ENCODE peak calls at places on chromosomes 12 and 14, in nine cellular contexts. T, K, O, V, I, G, M, Z and D are unnamed samples.

GRCh38 chr14:104897286-104898194 is 27.1 kb upstream of the PLD4 start:
- DNase-seq in T (no peak), K (no peak), O (no peak), V (no peak), I (no peak), G (no peak), M (no peak), Z (no peak), D (no peak)

GRCh38 chr12:90945070-90945649 is 9.8 kb downstream of the CCER1 start:
- DNase-seq in T (peak; percentile 20), K (peak; percentile 50), O (peak; percentile 67), V (peak; percentile 48), I (peak; percentile 57), G (peak; percentile 21), M (no peak), Z (peak; percentile 76), D (peak; percentile 64)

GRCh38 chr12:132162508-132163031 is 18.3 kb downstream of the NOC4L start:
- DNase-seq in T (no peak), K (no peak), O (peak; percentile 90), V (no peak), I (no peak), G (no peak), M (no peak), Z (no peak), D (peak; percentile 48)

GRCh38 chr14:95071649-95072256 is 85.6 kb downstream of the DICER1 start:
- DNase-seq in T (no peak), K (no peak), O (no peak), V (no peak), I (no peak), G (no peak), M (no peak), Z (no peak), D (no peak)

GRCh38 chr14:29265852-29266251 is 499.3 kb downstream of the FOXG1 start:
- DNase-seq in T (no peak), K (no peak), O (no peak), V (no peak), I (no peak), G (no peak), M (no peak), Z (no peak), D (no peak)

GRCh38 chr12:119668315-119668651 is 350 bp downstream of the PRKAB1 start:
- DNase-seq in T (no peak), K (peak; percentile 32), O (peak; percentile 43), V (no peak), I (no peak), G (no peak), M (no peak), Z (no peak), D (peak; percentile 20)

GRCh38 chr12:24901975-24902461 is 46.9 kb downstream of the BCAT1 start:
- DNase-seq in T (peak; percentile 81), K (no peak), O (no peak), V (no peak), I (no peak), G (no peak), M (no peak), Z (no peak), D (no peak)

GRCh38 chr14:104393898-104394605 is 185.5 kb upstream of the C14orf180 start:
- DNase-seq in T (no peak), K (peak; percentile 62), O (no peak), V (peak; percentile 31), I (peak; percentile 71), G (no peak), M (no peak), Z (peak; percentile 99), D (no peak)

GRCh38 chr12:126700115-126700514 is 1566.9 kb upstream of the TMEM132C start:
- DNase-seq in T (no peak), K (no peak), O (no peak), V (no peak), I (no peak), G (no peak), M (no peak), Z (no peak), D (no peak)

GRCh38 chr12:107251288-107251687 is 157.9 kb upstream of the CRY1 start:
- DNase-seq in T (no peak), K (no peak), O (no peak), V (no peak), I (no peak), G (no peak), M (no peak), Z (no peak), D (no peak)

GRCh38 chr12:87930033-87930432 is 99.2 kb downstream of the C12orf50 start:
- DNase-seq in T (no peak), K (no peak), O (peak; percentile 63), V (no peak), I (no peak), G (no peak), M (no peak), Z (no peak), D (peak; percentile 25)

GRCh38 chr12:124517260-124518050 is 50.0 kb downstream of the NCOR2 start:
- DNase-seq in T (no peak), K (no peak), O (peak; percentile 82), V (no peak), I (peak; percentile 75), G (no peak), M (peak; percentile 74), Z (no peak), D (peak; percentile 67)

GRCh38 chr12:132719954-132720324 is 9.3 kb downstream of the PGAM5 start:
- DNase-seq in T (no peak), K (no peak), O (no peak), V (no peak), I (no peak), G (no peak), M (no peak), Z (no peak), D (no peak)

GRCh38 chr14:65077318-65077717 is 25.0 kb downstream of the MAX start:
- DNase-seq in T (peak; percentile 44), K (no peak), O (no peak), V (peak; percentile 21), I (no peak), G (no peak), M (no peak), Z (no peak), D (no peak)

GRCh38 chr14:65084554-65085190 is 17.6 kb downstream of the MAX start:
- DNase-seq in T (no peak), K (no peak), O (peak; percentile 17), V (no peak), I (no peak), G (no peak), M (no peak), Z (no peak), D (no peak)

GRCh38 chr14:65079201-65079600 is 23.1 kb downstream of the MAX start:
- DNase-seq in T (no peak), K (no peak), O (no peak), V (no peak), I (no peak), G (no peak), M (no peak), Z (no peak), D (no peak)

GRCh38 chr14:65079788-65080187 is 22.5 kb downstream of the MAX start:
- DNase-seq in T (no peak), K (no peak), O (no peak), V (no peak), I (no peak), G (no peak), M (no peak), Z (no peak), D (no peak)

GRCh38 chr14:65080954-65081747 is 21.2 kb downstream of the MAX start:
- DNase-seq in T (no peak), K (no peak), O (no peak), V (no peak), I (peak; percentile 86), G (no peak), M (no peak), Z (no peak), D (no peak)
- H3K36me3 ChIP-seq in T (peaks cover 20% of the 10 kb centered on the region), K (peaks cover 99% of the 10 kb centered on the region), O (peaks cover 50% of the 10 kb centered on the region), V (no peaks in the 10 kb centered on the region), I (peaks cover 5% of the 10 kb centered on the region), G (peaks cover 26% of the 10 kb centered on the region), M (peaks cover 59% of the 10 kb centered on the region), Z (peaks cover 74% of the 10 kb centered on the region), D (peaks cover 66% of the 10 kb centered on the region)

GRCh38 chr12:12718382-12718761 is 1.2 kb downstream of the CDKN1B start:
- DNase-seq in T (no peak), K (no peak), O (peak; percentile 54), V (no peak), I (no peak), G (no peak), M (no peak), Z (no peak), D (no peak)
- H3K4me1 ChIP-seq in T (peaks cover 60% of the 10 kb centered on the region), K (peaks cover 67% of the 10 kb centered on the region), O (peaks cover 59% of the 10 kb centered on the region), V (peaks cover 10% of the 10 kb centered on the region), I (peaks cover 56% of the 10 kb centered on the region), G (peaks cover 63% of the 10 kb centered on the region), M (peaks cover 49% of the 10 kb centered on the region), Z (peaks cover 78% of the 10 kb centered on the region), D (peaks cover 54% of the 10 kb centered on the region)

DNA sequence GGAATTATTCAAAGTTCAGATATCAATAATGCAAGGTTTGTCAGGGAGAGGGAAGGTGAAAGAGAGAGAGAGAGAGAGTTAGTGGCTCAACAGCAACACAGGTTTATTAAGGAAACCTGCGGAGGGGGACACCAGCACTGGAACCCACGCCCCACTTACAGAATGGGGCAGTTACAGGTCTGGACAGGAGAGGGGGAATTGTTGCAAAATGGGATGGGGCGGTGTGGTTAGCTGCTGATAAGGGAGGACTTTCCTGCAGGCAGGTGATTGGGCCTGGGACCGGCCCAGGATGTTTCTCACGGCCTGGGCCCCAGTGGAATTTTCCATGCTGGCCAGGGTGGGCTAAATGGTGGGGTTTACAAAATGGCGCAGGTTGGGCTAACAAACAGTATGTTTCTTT is 278.2 kb upstream of the SLC16A7 start:
- DNase-seq in T (peak; percentile 72), K (no peak), O (no peak), V (no peak), I (no peak), G (no peak), M (no peak), Z (no peak), D (no peak)
- H3K9me2 ChIP-seq in T (no peaks in the 10 kb centered on the region), K (no peaks in the 10 kb centered on the region), O (no peaks in the 10 kb centered on the region), V (no peaks in the 10 kb centered on the region), I (no peaks in the 10 kb centered on the region), G (no peaks in the 10 kb centered on the region), M (no peaks in the 10 kb centered on the region), Z (no peaks in the 10 kb centered on the region), D (no peaks in the 10 kb centered on the region)

DNA sequence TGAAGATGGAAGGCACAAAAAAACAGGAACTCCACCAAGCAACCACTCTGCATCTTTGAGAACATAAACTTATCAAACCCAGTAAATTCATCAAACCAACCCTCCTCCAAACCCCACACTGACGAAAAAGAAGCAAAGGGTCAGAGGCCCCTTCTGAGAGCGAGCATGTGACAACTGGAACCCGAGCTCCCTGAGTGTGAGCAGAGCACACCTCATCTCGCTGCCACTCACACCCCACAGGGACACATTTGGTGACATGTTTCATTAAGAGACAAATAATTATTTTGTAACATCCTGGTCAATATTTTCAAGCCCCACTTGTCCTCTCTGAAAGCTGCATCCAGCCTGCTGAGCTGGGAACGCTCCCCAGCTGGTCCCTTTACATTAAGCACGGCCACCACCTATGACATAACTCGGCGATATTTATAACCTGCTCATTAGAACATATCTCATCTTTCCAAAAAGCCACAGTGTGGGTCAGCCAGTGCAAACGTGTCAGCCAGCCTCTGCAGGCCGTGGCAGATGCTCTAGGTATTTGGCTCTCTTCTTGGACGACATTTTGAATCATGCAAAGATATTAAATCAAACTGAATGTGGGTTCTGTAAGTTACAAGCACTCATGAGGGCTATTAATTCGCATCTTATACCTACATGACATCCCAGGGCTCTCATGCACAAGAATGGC is 120.1 kb downstream of the TTC7B start:
- DNase-seq in T (no peak), K (no peak), O (no peak), V (no peak), I (no peak), G (no peak), M (no peak), Z (no peak), D (no peak)
- H3K36me3 ChIP-seq in T (no peaks in the 10 kb centered on the region), K (no peaks in the 10 kb centered on the region), O (no peaks in the 10 kb centered on the region), V (no peaks in the 10 kb centered on the region), I (no peaks in the 10 kb centered on the region), G (no peaks in the 10 kb centered on the region), M (no peaks in the 10 kb centered on the region), Z (no peaks in the 10 kb centered on the region), D (no peaks in the 10 kb centered on the region)